ENCODE peak calls at places on chromosomes 13 and 19, in four cellular contexts. One of them, this sample, is unnamed.

GRCh38 chr13:32243695-32244094 is 71.5 kb downstream of the ZAR1L start:
- DNase-seq in mesendoderm: no peak
- DNase-seq in IMR-90: no peak
- DNase-seq in H1: no peak
- DNase-seq in this sample: no peak

GRCh38 chr19:18780631-18781030 is 10.5 kb downstream of the COMP start:
- DNase-seq in mesendoderm: no peak
- DNase-seq in IMR-90: no peak
- DNase-seq in H1: no peak
- DNase-seq in this sample: no peak

GRCh38 chr13:96025283-96025682 is 27.9 kb downstream of the UGGT2 start:
- DNase-seq in mesendoderm: no peak
- DNase-seq in IMR-90: no peak
- DNase-seq in H1: no peak
- DNase-seq in this sample: no peak

GRCh38 chr19:42427313-42427712 is at the start of gene LIPE:
- DNase-seq in mesendoderm: no peak
- DNase-seq in IMR-90: no peak
- DNase-seq in H1: no peak
- DNase-seq in this sample: no peak

GRCh38 chr13:25281193-25281936 is 5.9 kb downstream of the MTMR6 start:
- DNase-seq in mesendoderm: no peak
- DNase-seq in IMR-90: peak
- DNase-seq in H1: no peak
- DNase-seq in this sample: no peak

GRCh38 chr19:38152461-38153379 is 71.3 kb downstream of the DPF1 start:
- DNase-seq in mesendoderm: peak
- DNase-seq in IMR-90: peak
- DNase-seq in H1: no peak
- DNase-seq in this sample: no peak

GRCh38 chr13:104372128-104372527 is 1305.9 kb upstream of the SLC10A2 start:
- DNase-seq in mesendoderm: no peak
- DNase-seq in IMR-90: no peak
- DNase-seq in H1: no peak
- DNase-seq in this sample: no peak

GRCh38 chr19:42024622-42025111 is 30.6 kb upstream of the ATP1A3 start:
- DNase-seq in mesendoderm: no peak
- DNase-seq in IMR-90: peak
- DNase-seq in H1: no peak
- DNase-seq in this sample: no peak

GRCh38 chr19:51339687-51340656 is 2.0 kb downstream of the VSIG10L start:
- DNase-seq in mesendoderm: peak
- DNase-seq in IMR-90: peak
- DNase-seq in H1: peak
- DNase-seq in this sample: peak

GRCh38 chr13:40063743-40064142 is 408.3 kb downstream of the COG6 start:
- DNase-seq in mesendoderm: peak
- DNase-seq in IMR-90: no peak
- DNase-seq in H1: no peak
- DNase-seq in this sample: no peak

GRCh38 chr19:19260417-19260816 is 12.7 kb downstream of the TM6SF2 start:
- DNase-seq in mesendoderm: no peak
- DNase-seq in IMR-90: no peak
- DNase-seq in H1: no peak
- DNase-seq in this sample: no peak

GRCh38 chr13:98496966-98497365 is 79.9 kb downstream of the STK24 start:
- DNase-seq in mesendoderm: no peak
- DNase-seq in IMR-90: no peak
- DNase-seq in H1: no peak
- DNase-seq in this sample: no peak

GRCh38 chr13:98495627-98496238 is 81.2 kb downstream of the STK24 start:
- DNase-seq in mesendoderm: no peak
- DNase-seq in IMR-90: no peak
- DNase-seq in H1: no peak
- DNase-seq in this sample: no peak

GRCh38 chr13:98494769-98495168 is 82.1 kb downstream of the STK24 start:
- DNase-seq in mesendoderm: no peak
- DNase-seq in IMR-90: no peak
- DNase-seq in H1: no peak
- DNase-seq in this sample: no peak

GRCh38 chr13:98493035-98493401 is 83.9 kb downstream of the STK24 start:
- DNase-seq in mesendoderm: no peak
- DNase-seq in IMR-90: no peak
- DNase-seq in H1: no peak
- DNase-seq in this sample: no peak

GRCh38 chr13:98496239-98496668 is 80.7 kb downstream of the STK24 start:
- DNase-seq in mesendoderm: no peak
- DNase-seq in IMR-90: peak
- DNase-seq in H1: no peak
- DNase-seq in this sample: no peak
- H3K4ac ChIP-seq in mesendoderm: no peak
- H3K4ac ChIP-seq in IMR-90: peak
- H3K4ac ChIP-seq in H1: no peak
- H3K4ac ChIP-seq in this sample: no peak

GRCh38 chr19:6424939-6425731 is 524 bp upstream of the KHSRP start:
- DNase-seq in mesendoderm: peak
- DNase-seq in IMR-90: peak
- DNase-seq in H1: peak
- DNase-seq in this sample: peak
- H3K18ac ChIP-seq in mesendoderm: peak
- H3K18ac ChIP-seq in IMR-90: no peak
- H3K18ac ChIP-seq in H1: no peak
- H3K18ac ChIP-seq in this sample: peak

DNA sequence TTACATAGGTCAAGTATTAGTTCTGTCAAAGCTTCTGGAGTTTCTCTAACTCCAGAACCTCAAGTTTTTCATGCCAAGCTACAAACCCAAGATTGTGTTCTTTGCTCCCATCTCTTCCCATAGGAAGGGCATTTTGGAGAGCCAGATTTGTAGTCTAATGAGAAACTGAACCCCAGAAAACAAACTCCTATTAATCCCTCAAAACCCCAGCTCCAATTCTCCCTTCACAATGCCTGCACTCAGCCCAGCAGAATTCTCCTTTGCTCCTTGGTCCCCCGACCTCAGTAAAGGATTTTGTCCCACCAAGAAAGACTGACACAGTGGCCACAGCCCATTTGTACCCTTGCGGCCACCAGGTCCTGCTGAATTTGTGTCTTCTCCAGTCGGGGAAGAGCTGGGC is 8.4 kb downstream of the USHBP1 start:
- DNase-seq in mesendoderm: no peak
- DNase-seq in IMR-90: no peak
- DNase-seq in H1: no peak
- DNase-seq in this sample: no peak
- H4K5ac ChIP-seq in mesendoderm: no peak
- H4K5ac ChIP-seq in IMR-90: no peak
- H4K5ac ChIP-seq in H1: no peak
- H4K5ac ChIP-seq in this sample: no peak

GRCh38 chr13:110348309-110348625 is 41.2 kb downstream of the COL4A2 start:
- DNase-seq in mesendoderm: no peak
- DNase-seq in IMR-90: no peak
- DNase-seq in H1: no peak
- DNase-seq in this sample: no peak

GRCh38 chr13:110347535-110348308 is 40.6 kb downstream of the COL4A2 start:
- DNase-seq in mesendoderm: peak
- DNase-seq in IMR-90: peak
- DNase-seq in H1: no peak
- DNase-seq in this sample: no peak

GRCh38 chr13:110348751-110349150 is 41.7 kb downstream of the COL4A2 start:
- DNase-seq in mesendoderm: no peak
- DNase-seq in IMR-90: no peak
- DNase-seq in H1: no peak
- DNase-seq in this sample: no peak

GRCh38 chr13:110350509-110350908 is 43.4 kb downstream of the COL4A2 start:
- DNase-seq in mesendoderm: no peak
- DNase-seq in IMR-90: no peak
- DNase-seq in H1: no peak
- DNase-seq in this sample: no peak

DNA sequence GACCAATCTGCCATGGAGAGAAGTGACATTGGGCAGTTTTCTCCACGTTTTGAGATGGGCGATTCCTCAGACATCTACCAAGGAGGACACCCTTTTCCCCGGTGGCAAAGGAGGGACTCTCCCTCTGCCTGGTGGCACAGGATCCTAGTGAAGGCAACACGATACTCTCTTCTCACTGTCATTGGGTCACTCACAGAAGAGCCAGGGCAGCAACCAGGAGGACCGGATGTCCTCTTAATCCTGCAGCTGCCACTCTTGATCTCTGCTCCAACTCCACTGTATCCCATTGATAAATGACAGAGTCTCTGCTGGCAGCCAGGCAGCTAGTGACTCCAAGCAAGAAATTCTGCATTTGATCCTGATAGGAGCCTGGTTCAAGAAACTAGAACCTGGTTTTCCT is 42.2 kb downstream of the COL4A2 start:
- DNase-seq in mesendoderm: no peak
- DNase-seq in IMR-90: no peak
- DNase-seq in H1: no peak
- DNase-seq in this sample: no peak
- H3K4ac ChIP-seq in mesendoderm: no peak
- H3K4ac ChIP-seq in IMR-90: peak
- H3K4ac ChIP-seq in H1: no peak
- H3K4ac ChIP-seq in this sample: no peak

This sample was measured in H9.